ENCODE peak calls at places on chromosome 17, in ten cellular contexts. C, D, G, P, B, R, E, Q, S and A are unnamed samples.

GRCh38 chr17:59498421-59499307 is 66.7 kb upstream of the DHX40 start:
- DNase-seq in C (no peak), D (no peak), G (no peak), P (no peak), B (no peak), R (no peak), E (peak; percentile 63), Q (no peak), S (no peak), A (no peak)

GRCh38 chr17:74429604-74430384 is 2.1 kb upstream of the GPRC5C start:
- DNase-seq in C (peak; percentile 59), D (no peak), G (peak; percentile 69), P (no peak), B (peak; percentile 67), R (no peak), E (no peak), Q (peak; percentile 41), S (peak; percentile 85), A (no peak)

GRCh38 chr17:74441537-74441936 is 9.6 kb downstream of the GPRC5C start:
- DNase-seq in C (no peak), D (no peak), G (no peak), P (no peak), B (no peak), R (no peak), E (no peak), Q (no peak), S (no peak), A (no peak)

GRCh38 chr17:65644545-65644944 is 83.1 kb upstream of the AXIN2 start:
- DNase-seq in C (no peak), D (no peak), G (no peak), P (no peak), B (no peak), R (no peak), E (no peak), Q (no peak), S (no peak), A (no peak)

GRCh38 chr17:63555475-63556156 is 5.3 kb downstream of the DCAF7 start:
- DNase-seq in C (no peak), D (no peak), G (no peak), P (no peak), B (no peak), R (no peak), E (no peak), Q (no peak), S (peak; percentile 25), A (no peak)

GRCh38 chr17:28763137-28763799 is 19.5 kb downstream of the TRAF4 start:
- DNase-seq in C (no peak), D (no peak), G (no peak), P (no peak), B (no peak), R (no peak), E (no peak), Q (no peak), S (peak; percentile 26), A (no peak)

GRCh38 chr17:79114455-79115301 is 40.1 kb downstream of the ENGASE start:
- DNase-seq in C (peak; percentile 47), D (no peak), G (peak; percentile 70), P (no peak), B (peak; percentile 64), R (no peak), E (no peak), Q (no peak), S (no peak), A (no peak)

GRCh38 chr17:59002126-59002525 is 104.6 kb downstream of the TRIM37 start:
- DNase-seq in C (no peak), D (no peak), G (no peak), P (no peak), B (no peak), R (no peak), E (no peak), Q (no peak), S (no peak), A (no peak)

GRCh38 chr17:42276359-42276608 is at the start of gene STAT5B:
- DNase-seq in C (no peak), D (no peak), G (peak; percentile 65), P (no peak), B (peak; percentile 80), R (peak; percentile 58), E (peak; percentile 54), Q (peak; percentile 85), S (peak; percentile 99), A (no peak)

GRCh38 chr17:74949455-74950115 is 13.9 kb downstream of the OTOP3 start:
- DNase-seq in C (no peak), D (no peak), G (no peak), P (no peak), B (no peak), R (no peak), E (no peak), Q (no peak), S (no peak), A (no peak)

GRCh38 chr17:60170835-60171752 is 21.3 kb downstream of the CA4 start:
- DNase-seq in C (no peak), D (no peak), G (no peak), P (peak; percentile 65), B (no peak), R (no peak), E (peak; percentile 32), Q (no peak), S (no peak), A (no peak)

GRCh38 chr17:57468932-57469775 is 212.8 kb downstream of the MSI2 start:
- DNase-seq in C (no peak), D (no peak), G (no peak), P (no peak), B (no peak), R (no peak), E (no peak), Q (no peak), S (peak; percentile 54), A (no peak)

DNA sequence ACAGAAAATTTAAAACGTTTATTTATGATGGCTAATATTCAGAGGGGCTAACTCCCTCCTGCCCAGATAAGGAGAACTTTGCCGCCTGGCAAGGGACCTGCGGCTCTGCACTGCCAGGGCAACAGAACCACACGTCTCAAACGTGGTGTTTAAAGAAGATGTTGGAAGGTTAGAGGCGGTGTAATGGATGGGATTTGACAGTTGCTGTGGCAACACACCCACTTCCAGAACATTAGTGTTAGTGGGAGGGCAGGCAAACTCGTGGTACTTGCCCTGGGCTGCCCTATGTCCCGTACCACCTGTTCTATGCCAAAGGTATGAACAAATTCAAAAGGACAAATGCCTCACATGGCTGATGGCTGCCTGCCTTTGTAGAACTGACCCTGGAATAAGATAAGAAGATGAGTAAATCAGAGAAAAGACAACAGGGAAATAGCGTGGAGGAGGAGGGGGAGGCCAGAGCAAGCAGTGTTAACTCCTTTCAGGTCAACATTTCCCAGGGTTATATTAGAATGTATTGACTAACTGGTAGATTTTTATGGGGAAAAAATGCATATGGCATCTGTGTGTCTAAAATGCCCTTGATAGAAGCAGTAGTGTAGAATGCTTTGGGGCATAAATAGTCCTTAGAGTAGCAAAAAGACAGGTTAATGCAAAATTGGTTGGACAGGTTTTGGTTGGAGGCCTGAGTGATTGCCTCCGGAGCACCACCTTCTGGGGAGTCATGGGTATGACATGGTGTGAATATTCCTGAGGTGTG is 30.8 kb downstream of the HLF start:
- DNase-seq in C (peak; percentile 51), D (no peak), G (peak; percentile 57), P (no peak), B (peak; percentile 66), R (peak; percentile 68), E (peak; percentile 37), Q (peak; percentile 79), S (no peak), A (no peak)
- TF ChIP-seq CTCF in C (peak; percentile 92), D (peak; percentile 87), G (peak; percentile 83), P (peak; percentile 86), B (peak; percentile 83), R (peak; percentile 90), E (peak; percentile 97), Q (peak; percentile 70), S (peak; percentile 87), A (peak; percentile 91)

DNA sequence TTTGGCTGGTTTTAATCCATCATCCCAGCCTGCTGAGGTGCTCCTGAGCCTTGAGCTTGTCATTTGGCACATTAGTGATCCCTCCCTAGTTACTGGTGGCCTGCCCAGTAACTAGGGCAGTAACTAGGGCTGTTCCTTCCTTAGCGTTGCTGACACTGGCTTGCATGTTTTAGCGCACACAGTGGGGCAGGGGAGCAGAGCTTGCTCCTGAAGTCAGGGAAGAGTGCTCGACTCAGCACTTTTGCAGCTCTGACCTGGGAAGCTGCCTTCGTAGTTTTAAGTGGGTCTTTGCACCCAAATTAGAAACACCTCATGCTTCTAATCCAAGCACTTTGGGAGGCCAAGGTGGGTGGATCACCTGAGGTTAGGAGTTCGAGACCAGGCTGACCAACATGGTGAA is 15.6 kb downstream of the CCDC42 start:
- DNase-seq in C (no peak), D (no peak), G (no peak), P (no peak), B (no peak), R (no peak), E (no peak), Q (peak; percentile 21), S (no peak), A (no peak)
- TF ChIP-seq CTCF in C (no peak), D (no peak), G (no peak), P (no peak), B (no peak), R (no peak), E (no peak), Q (no peak), S (no peak), A (no peak)

GRCh38 chr17:76280650-76281049 is 15.5 kb downstream of the UBALD2 start:
- DNase-seq in C (no peak), D (no peak), G (no peak), P (no peak), B (no peak), R (no peak), E (no peak), Q (no peak), S (no peak), A (no peak)

GRCh38 chr17:76278952-76279741 is 14.0 kb downstream of the UBALD2 start:
- DNase-seq in C (peak; percentile 89), D (peak; percentile 33), G (peak; percentile 92), P (peak; percentile 90), B (peak; percentile 91), R (peak; percentile 78), E (peak; percentile 72), Q (peak; percentile 91), S (peak; percentile 99), A (no peak)

GRCh38 chr17:76281573-76282371 is 16.6 kb downstream of the UBALD2 start:
- DNase-seq in C (no peak), D (no peak), G (no peak), P (no peak), B (no peak), R (no peak), E (no peak), Q (no peak), S (peak; percentile 74), A (no peak)

GRCh38 chr17:76278268-76278908 is 13.2 kb downstream of the UBALD2 start:
- DNase-seq in C (no peak), D (no peak), G (no peak), P (no peak), B (no peak), R (no peak), E (no peak), Q (no peak), S (peak; percentile 45), A (no peak)

GRCh38 chr17:76279742-76280287 is 14.7 kb downstream of the UBALD2 start:
- DNase-seq in C (no peak), D (no peak), G (no peak), P (no peak), B (no peak), R (no peak), E (no peak), Q (no peak), S (peak; percentile 69), A (no peak)
- TF ChIP-seq CTCF in C (no peak), D (no peak), G (no peak), P (peak; percentile 31), B (no peak), R (peak; percentile 31), E (no peak), Q (no peak), S (no peak), A (no peak)

GRCh38 chr17:13597723-13598347 is 3.9 kb downstream of the HS3ST3A1 start:
- DNase-seq in C (peak; percentile 67), D (no peak), G (no peak), P (no peak), B (peak; percentile 14), R (peak; percentile 59), E (peak; percentile 65), Q (peak; percentile 46), S (no peak), A (no peak)
- TF ChIP-seq CTCF in C (peak; percentile 56), D (peak; percentile 52), G (peak; percentile 55), P (peak; percentile 79), B (peak; percentile 55), R (peak; percentile 87), E (peak; percentile 75), Q (peak; percentile 74), S (peak; percentile 67), A (peak; percentile 69)